ENCODE peak calls at places on chromosomes 2 and 18, in five cellular contexts. Q is endothelial cell; G is progenitor cell of endocrine pancreas; P is activated T-cell treated with anti-CD3 and anti-CD28 coated beads, Interleukin-2, amount 50 U/mL, for 24 hours; M is HEK293T. I is an unnamed sample.

GRCh38 chr2:131040661-131041401 is 52.4 kb downstream of the FAM168B start:
- DNase-seq in M (no peak), G (no peak), P (peak; percentile 46), Q (no peak), I (no peak)

GRCh38 chr2:199716807-199717586 is 134.0 kb downstream of the FTCDNL1 start:
- DNase-seq in G (no peak), Q (no peak), P (no peak), M (peak; percentile 33), I (no peak)

GRCh38 chr2:241636182-241636982 is 576 bp downstream of the THAP4 start:
- DNase-seq in Q (peak; percentile 59), M (peak; percentile 39), P (peak; percentile 71), G (peak; percentile 64), I (no peak)

GRCh38 chr18:31050635-31051034 is 8.1 kb upstream of the DSC3 start:
- DNase-seq in Q (no peak), M (no peak), G (no peak), P (no peak), I (no peak)

GRCh38 chr18:31325051-31325450 is 7.1 kb downstream of the DSG1 start:
- DNase-seq in G (no peak), Q (no peak), P (no peak), M (no peak), I (no peak)

GRCh38 chr18:8188196-8188595 is 421.0 kb upstream of the RAB12 start:
- DNase-seq in M (no peak), P (no peak), G (no peak), Q (no peak), I (no peak)

GRCh38 chr18:25950321-25950720 is 140.1 kb downstream of the SS18 start:
- DNase-seq in Q (no peak), P (no peak), G (no peak), M (no peak), I (no peak)

GRCh38 chr18:55256568-55257289 is 297.5 kb upstream of the CCDC68 start:
- DNase-seq in G (no peak), Q (no peak), M (no peak), P (no peak), I (no peak)

GRCh38 chr2:29509397-29509796 is 394.2 kb downstream of the CLIP4 start:
- DNase-seq in Q (no peak), G (no peak), P (no peak), M (no peak), I (no peak)

GRCh38 chr2:105660489-105660888 is 84.2 kb upstream of the NCK2 start:
- DNase-seq in P (no peak), G (no peak), Q (no peak), M (no peak), I (no peak)

GRCh38 chr18:22713511-22713910 is 219.6 kb upstream of the RBBP8 start:
- DNase-seq in M (no peak), P (no peak), G (no peak), Q (no peak), I (no peak)

GRCh38 chr2:216555274-216555673 is 56.6 kb downstream of the RPL37A start:
- DNase-seq in M (no peak), Q (no peak), P (no peak), G (no peak), I (no peak)

I was measured in iPS DF 6.9.